ENCODE peak calls at places on chromosomes 7 and 10, in seven cellular contexts. E is AG04450, I is PC-3, S is BJ, K is fibroblast of lung, G is ovary, V is astrocyte. W is an unnamed sample.

GRCh38 chr10:132036887-132037675 is 28.7 kb upstream of the JAKMIP3 start:
- DNase-seq in E (no peak), I (no peak), S (no peak), K (no peak), G (no peak), V (peak; percentile 6), W (no peak)

GRCh38 chr10:19817251-19818046 is 1.2 kb downstream of the PLXDC2 start:
- DNase-seq in E (no peak), I (no peak), S (no peak), K (peak; percentile 34), G (peak; percentile 30), V (no peak), W (no peak)

GRCh38 chr7:70494225-70494877 is 637.6 kb upstream of the GALNT17 start:
- DNase-seq in E (no peak), I (no peak), S (no peak), K (no peak), G (no peak), V (no peak), W (no peak)

GRCh38 chr10:69629897-69630650 is at the start of gene FAM241B:
- DNase-seq in E (no peak), I (peak; percentile 91), S (no peak), K (peak; percentile 18), G (peak; percentile 46), V (peak; percentile 16), W (no peak)

GRCh38 chr7:69162931-69163330 is 435.3 kb upstream of the AUTS2 start:
- DNase-seq in E (no peak), I (no peak), S (no peak), K (no peak), G (no peak), V (peak; percentile 78), W (no peak)

GRCh38 chr7:7266257-7266656 is 83.9 kb downstream of the C1GALT1 start:
- DNase-seq in E (no peak), I (no peak), S (no peak), K (no peak), G (no peak), V (no peak), W (no peak)

GRCh38 chr7:106866298-106867281 is 1.5 kb downstream of the PIK3CG start:
- DNase-seq in E (no peak), I (no peak), S (no peak), K (no peak), G (no peak), V (no peak), W (no peak)

GRCh38 chr10:90743291-90743690 is 114.5 kb downstream of the HTR7 start:
- DNase-seq in E (no peak), I (no peak), S (no peak), K (no peak), G (no peak), V (peak; percentile 13), W (no peak)

GRCh38 chr7:15914611-15915010 is 228.1 kb upstream of the MEOX2 start:
- DNase-seq in E (no peak), I (no peak), S (no peak), K (no peak), G (no peak), V (no peak), W (no peak)

GRCh38 chr10:102408081-102408727 is 10.4 kb downstream of the PSD start:
- DNase-seq in E (no peak), I (no peak), S (no peak), K (no peak), G (no peak), V (no peak), W (no peak)
- H3K4me3 ChIP-seq in E (peak overlapping the region; percentile 58), I (no peak overlapping the region), S (peak overlapping the region; percentile 21), K (no peak overlapping the region), G (peak overlapping the region; percentile 50), V (peak overlapping the region; percentile 49), W (peak overlapping the region; percentile 38)

DNA sequence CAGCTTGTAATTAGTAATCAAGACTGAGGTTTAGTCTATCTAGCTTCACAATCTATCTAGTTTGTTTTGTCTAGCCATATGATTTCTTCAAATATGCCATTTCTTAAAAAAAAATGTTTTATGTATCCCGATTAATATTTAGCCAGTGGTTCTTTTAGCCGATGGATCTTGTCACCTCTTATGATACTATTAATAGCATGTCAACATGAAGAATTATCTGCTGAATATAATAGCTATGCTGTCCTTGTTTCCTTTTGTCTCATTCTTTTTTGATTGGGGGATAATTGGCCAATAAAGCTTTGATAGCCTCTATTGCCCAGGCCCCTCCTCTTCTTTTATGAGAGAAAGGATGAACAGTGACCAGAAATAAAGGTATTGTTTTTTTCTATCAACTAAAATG is 32.8 kb downstream of the PTEN start:
- DNase-seq in E (no peak), I (no peak), S (no peak), K (no peak), G (no peak), V (no peak), W (no peak)
- TF ChIP-seq CTCF in E (no peak), I (no peak), S (no peak), K (no peak), G (no peak), V (no peak), W (no peak)

GRCh38 chr7:158588878-158589442 is 1.3 kb upstream of the PTPRN2 start:
- DNase-seq in E (no peak), I (no peak), S (no peak), K (no peak), G (no peak), V (no peak), W (no peak)

GRCh38 chr7:158590181-158590530 is 2.5 kb upstream of the PTPRN2 start:
- DNase-seq in E (no peak), I (no peak), S (no peak), K (no peak), G (no peak), V (no peak), W (no peak)

GRCh38 chr7:158589653-158590052 is 2.0 kb upstream of the PTPRN2 start:
- DNase-seq in E (no peak), I (no peak), S (no peak), K (no peak), G (no peak), V (no peak), W (no peak)

GRCh38 chr7:158592541-158592940 is 4.9 kb upstream of the PTPRN2 start:
- DNase-seq in E (no peak), I (no peak), S (no peak), K (no peak), G (no peak), V (no peak), W (no peak)

GRCh38 chr7:158591944-158592343 is 4.3 kb upstream of the PTPRN2 start:
- DNase-seq in E (no peak), I (no peak), S (no peak), K (no peak), G (no peak), V (no peak), W (no peak)
- H3K27me3 ChIP-seq in E (peaks cover 13% of the 10 kb centered on the region), I (no peaks in the 10 kb centered on the region), S (peaks cover 3% of the 10 kb centered on the region), K (peaks cover 13% of the 10 kb centered on the region), G (no peaks in the 10 kb centered on the region), V (peaks cover 13% of the 10 kb centered on the region), W (peaks cover 17% of the 10 kb centered on the region)

GRCh38 chr7:156778668-156779067 is 114.3 kb downstream of the LMBR1 start:
- DNase-seq in E (no peak), I (no peak), S (no peak), K (no peak), G (no peak), V (no peak), W (no peak)

GRCh38 chr7:156783864-156784263 is 109.1 kb downstream of the LMBR1 start:
- DNase-seq in E (no peak), I (no peak), S (no peak), K (no peak), G (no peak), V (no peak), W (no peak)

GRCh38 chr7:156781972-156782371 is 111.0 kb downstream of the LMBR1 start:
- DNase-seq in E (no peak), I (no peak), S (no peak), K (no peak), G (no peak), V (no peak), W (no peak)

GRCh38 chr7:156778201-156778600 is 114.8 kb downstream of the LMBR1 start:
- DNase-seq in E (no peak), I (peak; percentile 3), S (no peak), K (peak; percentile 8), G (no peak), V (no peak), W (no peak)

DNA sequence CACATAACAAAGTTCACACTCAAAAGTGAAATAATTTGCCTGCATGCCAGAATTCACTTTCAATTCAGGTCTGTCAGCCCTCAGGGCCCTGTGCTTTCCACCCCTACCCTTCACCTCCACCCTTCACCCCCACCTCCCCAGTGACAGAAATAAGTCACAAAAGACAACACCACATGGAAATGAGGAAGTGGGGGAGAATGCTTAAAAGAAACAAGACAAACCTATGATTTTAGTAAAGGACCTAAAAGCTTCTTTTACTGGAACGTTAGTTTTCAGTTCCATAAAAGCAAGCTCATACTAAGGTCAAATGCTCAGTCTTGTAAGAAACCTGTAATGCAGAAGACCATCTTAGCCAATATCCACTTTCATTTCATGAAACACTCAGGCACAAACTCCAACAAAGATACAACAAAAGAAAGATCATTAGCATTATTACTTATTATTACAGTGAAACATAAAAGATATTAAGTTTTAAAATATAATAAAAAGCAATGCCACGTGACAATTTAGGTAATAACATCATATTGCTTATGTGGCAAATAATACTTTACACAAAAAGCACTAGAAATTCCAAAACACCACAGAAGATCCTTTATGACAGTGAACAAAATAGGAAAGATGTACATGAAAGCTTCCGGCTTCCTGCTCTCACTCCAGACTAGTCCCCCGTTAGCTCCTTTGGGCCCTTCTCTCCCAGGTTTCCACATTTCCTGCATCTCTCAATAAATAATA is 112.1 kb downstream of the LMBR1 start:
- DNase-seq in E (no peak), I (no peak), S (no peak), K (no peak), G (no peak), V (no peak), W (no peak)
- H3K4me3 ChIP-seq in E (no peak overlapping the region), I (no peak overlapping the region), S (no peak overlapping the region), K (no peak overlapping the region), G (no peak overlapping the region), V (no peak overlapping the region), W (no peak overlapping the region)

DNA sequence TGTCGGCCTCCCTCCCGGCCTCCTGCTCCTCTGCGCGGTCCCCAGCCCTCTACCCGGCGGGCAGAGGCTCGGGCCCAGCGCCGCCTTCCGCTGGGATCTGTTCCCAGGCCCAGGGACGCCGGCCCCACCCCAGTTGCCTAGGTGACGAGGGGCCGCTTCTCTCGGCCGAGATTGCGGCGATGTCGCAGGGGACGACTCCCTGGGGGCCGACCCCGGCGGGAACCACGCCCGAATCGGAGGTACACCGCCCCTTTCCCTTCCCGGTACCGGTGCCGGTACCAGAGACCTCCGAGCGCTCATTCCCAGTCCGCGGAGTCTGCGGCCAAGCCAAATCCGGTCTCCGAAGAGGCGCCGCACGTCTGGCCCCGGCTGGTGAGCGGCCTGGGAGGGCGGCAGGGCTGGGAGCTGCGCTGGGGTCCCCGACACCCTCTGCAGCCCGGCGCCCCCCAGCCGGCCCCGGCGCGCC is at the start of gene CABCOCO1:
- DNase-seq in E (no peak), I (peak; percentile 91), S (no peak), K (peak; percentile 71), G (peak; percentile 41), V (peak; percentile 47), W (no peak)
- TF ChIP-seq CTCF in E (peak; percentile 28), I (peak; percentile 55), S (peak; percentile 50), K (peak; percentile 17), G (no peak), V (no peak), W (peak; percentile 40)

GRCh38 chr10:14220026-14220425 is 110.7 kb downstream of the FRMD4A start:
- DNase-seq in E (no peak), I (no peak), S (no peak), K (no peak), G (no peak), V (peak; percentile 46), W (peak; percentile 45)

GRCh38 chr10:14219411-14219810 is 111.3 kb downstream of the FRMD4A start:
- DNase-seq in E (no peak), I (no peak), S (no peak), K (no peak), G (no peak), V (peak; percentile 67), W (no peak)

GRCh38 chr10:14225374-14225773 is 105.3 kb downstream of the FRMD4A start:
- DNase-seq in E (no peak), I (no peak), S (no peak), K (no peak), G (no peak), V (no peak), W (no peak)
- H3K27me3 ChIP-seq in E (peaks cover 43% of the 10 kb centered on the region), I (peaks cover 25% of the 10 kb centered on the region), S (peaks cover 10% of the 10 kb centered on the region), K (peaks cover 17% of the 10 kb centered on the region), G (no peaks in the 10 kb centered on the region), V (peaks cover 10% of the 10 kb centered on the region), W (no peaks in the 10 kb centered on the region)

W was measured in kidney epithelial cell.